ENCODE peak calls at places on chromosomes 2 and 18, in ten cellular contexts. W is neural crest cell, Y is kidney epithelial cell, B is fibroblast of lung, E is HFF-Myc, H is GM23338, O is ascending aorta, J is prostate gland, G is RWPE1, C is left lung. I is an unnamed sample.

GRCh38 chr2:219541611-219542180 is 1.9 kb downstream of the CHPF start:
- DNase-seq in G (peak; percentile 76), O (no peak), E (no peak), W (peak; percentile 90), H (peak; percentile 92), C (peak; percentile 93), B (peak; percentile 58), J (peak; percentile 80), Y (peak; percentile 39), I (peak; percentile 90)

GRCh38 chr2:84234103-84234502 is 225.0 kb downstream of the SUCLG1 start:
- DNase-seq in W (no peak), B (no peak), H (no peak), C (no peak), E (no peak), Y (no peak), J (no peak), O (no peak), G (no peak), I (no peak)

GRCh38 chr2:36650031-36650430 is 46.5 kb upstream of the VIT start:
- DNase-seq in O (no peak), Y (peak; percentile 47), G (peak; percentile 76), E (peak; percentile 52), H (peak; percentile 40), J (peak; percentile 25), C (no peak), W (no peak), B (peak; percentile 63), I (no peak)

GRCh38 chr2:219752731-219753130 is 125.3 kb downstream of the SLC4A3 start:
- DNase-seq in O (no peak), B (peak; percentile 67), H (no peak), E (no peak), G (no peak), C (no peak), J (no peak), W (no peak), Y (no peak), I (no peak)

GRCh38 chr18:80143876-80144275 is 34.8 kb downstream of the ADNP2 start:
- DNase-seq in J (no peak), Y (no peak), W (no peak), G (no peak), B (no peak), O (no peak), E (no peak), C (no peak), H (no peak), I (no peak)

GRCh38 chr18:44693030-44693784 is 12.5 kb downstream of the SETBP1 start:
- DNase-seq in Y (peak; percentile 42), J (no peak), C (no peak), E (no peak), O (no peak), G (peak; percentile 26), H (no peak), W (no peak), B (peak; percentile 74), I (no peak)

GRCh38 chr18:36322734-36323133 is 25.2 kb downstream of the FHOD3 start:
- DNase-seq in B (no peak), J (no peak), Y (no peak), E (no peak), C (no peak), H (no peak), W (no peak), G (no peak), O (no peak), I (no peak)

GRCh38 chr2:100703213-100703612 is 116.7 kb upstream of the NPAS2 start:
- DNase-seq in G (no peak), O (no peak), Y (no peak), W (no peak), H (no peak), C (no peak), J (no peak), B (no peak), E (no peak), I (no peak)

GRCh38 chr2:74383254-74383653 is 3.1 kb upstream of the DCTN1 start:
- DNase-seq in J (peak; percentile 59), B (peak; percentile 72), W (no peak), C (no peak), E (no peak), O (no peak), Y (no peak), H (no peak), G (no peak), I (no peak)

GRCh38 chr2:120516323-120517314 is 170.7 kb downstream of the INHBB start:
- DNase-seq in Y (no peak), E (no peak), C (no peak), H (no peak), B (no peak), O (no peak), W (no peak), J (no peak), G (no peak), I (no peak)

GRCh38 chr18:61992285-61992684 is 99.5 kb upstream of the RNF152 start:
- DNase-seq in W (no peak), G (peak; percentile 38), Y (peak; percentile 65), J (no peak), C (no peak), H (no peak), B (peak; percentile 94), O (no peak), E (peak; percentile 68), I (no peak)

GRCh38 chr2:133504566-133505505 is 63.4 kb downstream of the NCKAP5 start:
- DNase-seq in B (peak; percentile 80), G (peak; percentile 14), J (peak; percentile 22), O (no peak), W (no peak), Y (no peak), H (no peak), C (no peak), E (no peak), I (no peak)

GRCh38 chr2:207716061-207716460 is 4.6 kb downstream of the CCNYL1 start:
- DNase-seq in E (no peak), H (no peak), C (no peak), O (no peak), J (no peak), B (no peak), G (no peak), W (no peak), Y (no peak), I (no peak)

GRCh38 chr2:207711750-207712487 is 479 bp downstream of the CCNYL1 start:
- DNase-seq in G (peak; percentile 59), B (peak; percentile 41), Y (no peak), W (peak; percentile 41), O (no peak), E (no peak), H (peak; percentile 61), C (peak; percentile 92), J (peak; percentile 41), I (peak; percentile 73)

GRCh38 chr2:207706936-207707860 is 4.2 kb upstream of the CCNYL1 start:
- DNase-seq in O (no peak), W (no peak), B (no peak), G (no peak), Y (no peak), H (peak; percentile 34), E (no peak), J (no peak), C (no peak), I (no peak)

DNA sequence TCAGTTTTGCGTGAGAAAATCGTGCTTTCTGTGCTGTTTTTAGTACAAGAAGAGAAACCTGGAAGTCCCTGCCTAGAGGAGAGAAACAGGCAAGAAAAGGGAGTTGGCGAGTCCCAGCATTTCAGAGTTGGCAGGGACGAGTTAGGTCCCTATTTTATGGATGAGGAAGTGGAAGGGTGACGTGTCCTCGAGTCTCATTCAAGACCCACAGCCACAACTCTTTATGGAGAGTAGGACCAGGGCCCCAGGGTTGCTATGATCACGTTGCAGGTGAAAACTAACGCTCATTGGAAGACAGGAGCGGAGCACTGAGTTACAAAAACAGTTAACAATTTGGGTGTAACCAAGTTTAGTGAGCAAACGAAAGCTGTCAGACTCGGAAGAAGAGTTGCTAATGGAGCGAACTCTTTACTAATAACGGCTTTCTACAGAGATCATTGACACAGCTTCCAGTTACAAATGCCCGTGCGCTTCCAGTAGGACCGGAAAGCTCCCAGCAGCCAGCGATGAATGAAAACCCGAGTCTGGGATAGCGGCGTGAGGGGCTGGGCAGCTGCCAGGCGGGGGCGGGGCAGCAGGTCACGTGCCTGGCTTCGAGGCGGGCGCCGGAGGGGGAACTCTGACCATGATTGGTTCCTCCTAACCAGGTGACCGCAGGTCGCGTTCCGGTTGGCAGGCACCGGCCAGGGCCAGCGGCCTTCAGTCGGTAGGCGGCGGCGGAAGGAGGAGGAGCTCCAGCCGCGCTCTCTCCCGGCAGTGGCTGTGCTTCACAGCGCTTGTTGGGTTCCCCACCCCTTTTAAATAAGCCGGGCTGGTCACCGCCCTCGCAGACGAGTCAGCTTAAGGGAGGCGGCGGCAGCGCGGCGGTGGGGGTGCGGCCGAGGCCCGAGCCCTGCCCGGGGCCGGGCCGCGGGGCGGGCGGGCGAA is at the start of gene CCNYL1:
- DNase-seq in Y (peak; percentile 96), E (peak; percentile 93), W (peak; percentile 93), H (peak; percentile 99), B (peak; percentile 100), C (peak; percentile 100), J (peak; percentile 99), G (peak; percentile 99), O (peak; percentile 95), I (peak; percentile 99)
- TF ChIP-seq CTCF in Y (no peak), E (no peak), W (peak; percentile 35), H (no peak), B (peak; percentile 11), C (no peak), J (peak; percentile 94), G (no peak), O (peak; percentile 17), I (peak; percentile 41)

GRCh38 chr2:37926635-37927034 is 1.5 kb downstream of the RMDN2 start:
- DNase-seq in H (no peak), B (no peak), C (no peak), Y (no peak), J (no peak), G (no peak), E (no peak), W (no peak), O (no peak), I (no peak)
- TF ChIP-seq CTCF in H (no peak), B (no peak), C (no peak), Y (no peak), J (no peak), G (no peak), E (no peak), W (no peak), O (no peak), I (no peak)

DNA sequence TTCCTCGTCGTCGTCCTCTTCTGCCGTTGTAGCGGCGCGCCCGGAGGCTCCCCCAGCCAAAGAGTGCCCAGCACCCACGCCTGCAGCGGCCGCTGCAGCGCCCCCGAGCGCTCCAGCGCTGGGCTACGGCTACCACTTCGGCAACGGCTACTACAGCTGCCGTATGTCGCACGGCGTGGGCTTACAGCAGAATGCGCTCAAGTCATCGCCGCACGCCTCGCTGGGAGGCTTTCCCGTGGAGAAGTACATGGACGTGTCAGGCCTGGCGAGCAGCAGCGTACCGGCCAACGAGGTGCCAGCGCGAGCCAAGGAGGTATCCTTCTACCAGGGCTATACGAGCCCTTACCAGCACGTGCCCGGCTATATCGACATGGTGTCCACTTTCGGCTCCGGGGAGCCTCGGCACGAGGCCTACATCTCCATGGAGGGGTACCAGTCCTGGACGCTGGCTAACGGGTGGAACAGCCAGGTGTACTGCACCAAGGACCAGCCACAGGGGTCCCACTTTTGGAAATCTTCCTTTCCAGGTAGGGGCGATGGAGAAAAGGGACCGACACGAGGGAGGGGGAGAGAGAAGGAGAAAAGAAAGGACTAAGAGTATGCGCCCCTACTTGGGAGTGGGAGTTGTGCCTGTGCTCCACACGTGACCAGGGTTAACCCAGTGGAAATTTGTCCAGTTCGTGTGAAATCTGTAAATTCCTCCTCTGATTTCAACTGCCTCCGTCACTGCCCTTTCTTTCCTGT is 796 bp downstream of the HOXD13 start:
- DNase-seq in O (no peak), C (peak; percentile 75), E (no peak), Y (no peak), B (no peak), W (no peak), G (no peak), J (no peak), H (no peak), I (no peak)
- TF ChIP-seq CTCF in O (no peak), C (no peak), E (peak; percentile 21), Y (peak; percentile 9), B (no peak), W (peak; percentile 4), G (peak; percentile 41), J (peak; percentile 15), H (no peak), I (peak; percentile 25)

GRCh38 chr2:171878481-171878993 is 15.5 kb downstream of the SLC25A12 start:
- DNase-seq in B (peak; percentile 85), C (no peak), E (peak; percentile 51), J (peak; percentile 69), Y (no peak), G (peak; percentile 36), H (no peak), W (no peak), O (no peak), I (no peak)
- TF ChIP-seq CTCF in B (no peak), C (no peak), E (no peak), J (no peak), Y (no peak), G (no peak), H (no peak), W (no peak), O (no peak), I (no peak)